ENCODE peak calls at places on chromosomes 11 and 22, in four cellular contexts. D, S, E and V are unnamed samples.

GRCh38 chr11:121449626-121450025 is 2.5 kb upstream of the SORL1 start:
- DNase-seq in D (no peak), S (no peak), E (no peak), V (no peak)

GRCh38 chr22:17331690-17332089 is 37.6 kb upstream of the CECR2 start:
- DNase-seq in D (no peak), S (no peak), E (no peak), V (no peak)

GRCh38 chr22:46881373-46882118 is 119.1 kb downstream of the TBC1D22A start:
- DNase-seq in D (no peak), S (no peak), E (peak; percentile 26), V (no peak)

GRCh38 chr11:57426754-57427691 is at the start of gene SLC43A3:
- DNase-seq in D (peak; percentile 70), S (peak; percentile 69), E (peak; percentile 97), V (peak; percentile 92)

GRCh38 chr22:44003776-44004460 is 20.2 kb upstream of the PARVB start:
- DNase-seq in D (peak; percentile 63), S (no peak), E (no peak), V (no peak)

GRCh38 chr22:43826142-43827093 is 14.3 kb upstream of the EFCAB6 start:
- DNase-seq in D (no peak), S (no peak), E (peak; percentile 86), V (peak; percentile 65)

GRCh38 chr11:79465160-79465559 is 24.3 kb upstream of the TENM4 start:
- DNase-seq in D (no peak), S (no peak), E (no peak), V (no peak)

GRCh38 chr22:22057617-22058378 is 75.2 kb upstream of the TOP3B start:
- DNase-seq in D (no peak), S (no peak), E (no peak), V (no peak)

GRCh38 chr11:37774441-37774840 is 1176.4 kb upstream of the RAG2 start:
- DNase-seq in D (no peak), S (no peak), E (no peak), V (no peak)

GRCh38 chr22:27876684-27877083 is 42.4 kb downstream of the PITPNB start:
- DNase-seq in D (peak; percentile 34), S (no peak), E (no peak), V (no peak)

GRCh38 chr11:123580557-123581275 is 73.7 kb downstream of the SCN3B start:
- DNase-seq in D (peak; percentile 87), S (peak; percentile 35), E (peak; percentile 26), V (peak; percentile 50)

GRCh38 chr11:116793476-116794096 is 1.9 kb upstream of the APOA5 start:
- DNase-seq in D (no peak), S (no peak), E (peak; percentile 34), V (peak; percentile 43)

GRCh38 chr22:34429314-34429713 is 509.0 kb upstream of the LARGE1 start:
- DNase-seq in D (no peak), S (no peak), E (no peak), V (no peak)

GRCh38 chr11:15145635-15146034 is 30.9 kb downstream of the INSC start:
- DNase-seq in D (no peak), S (no peak), E (no peak), V (no peak)

GRCh38 chr22:46579751-46580449 is 40.3 kb upstream of the GRAMD4 start:
- DNase-seq in D (no peak), S (no peak), E (no peak), V (no peak)

GRCh38 chr22:43541462-43542407 is 129.9 kb downstream of the MPPED1 start:
- DNase-seq in D (no peak), S (no peak), E (no peak), V (no peak)

GRCh38 chr11:12156301-12157140 is 46.1 kb downstream of the MICAL2 start:
- DNase-seq in D (no peak), S (no peak), E (no peak), V (no peak)

GRCh38 chr11:17558916-17559315 is 11.9 kb downstream of the OTOG start:
- DNase-seq in D (no peak), S (no peak), E (no peak), V (no peak)

GRCh38 chr11:132064987-132065620 is 694.7 kb downstream of the NTM start:
- DNase-seq in D (no peak), S (no peak), E (peak; percentile 95), V (peak; percentile 98)

GRCh38 chr11:111942826-111943225 is 5.7 kb downstream of the DIXDC1 start:
- DNase-seq in D (no peak), S (no peak), E (peak; percentile 81), V (peak; percentile 79)

GRCh38 chr22:30104501-30105156 is 24.4 kb downstream of the HORMAD2 start:
- DNase-seq in D (no peak), S (no peak), E (no peak), V (no peak)

GRCh38 chr11:126336646-126337045 is 18.8 kb upstream of the ST3GAL4 start:
- DNase-seq in D (no peak), S (no peak), E (no peak), V (peak; percentile 69)

GRCh38 chr22:35352214-35353111 is 28.4 kb upstream of the HMOX1 start:
- DNase-seq in D (peak; percentile 74), S (no peak), E (no peak), V (no peak)

GRCh38 chr11:129323896-129324522 is 51.6 kb upstream of the BARX2 start:
- DNase-seq in D (no peak), S (no peak), E (peak; percentile 80), V (peak; percentile 49)

GRCh38 chr11:129326921-129327320 is 48.7 kb upstream of the BARX2 start:
- DNase-seq in D (no peak), S (no peak), E (no peak), V (no peak)

GRCh38 chr11:129322941-129323340 is 52.7 kb upstream of the BARX2 start:
- DNase-seq in D (no peak), S (no peak), E (no peak), V (no peak)

GRCh38 chr11:129321076-129321475 is 54.6 kb upstream of the BARX2 start:
- DNase-seq in D (no peak), S (no peak), E (no peak), V (no peak)

GRCh38 chr11:129324533-129325175 is 51.0 kb upstream of the BARX2 start:
- DNase-seq in D (no peak), S (no peak), E (peak; percentile 11), V (no peak)
- H3K4me3 ChIP-seq in D (no peak overlapping the region), S (no peak overlapping the region), E (peak overlapping the region; percentile 24), V (no peak overlapping the region)

GRCh38 chr11:64772318-64773018 is 5.9 kb downstream of the SF1 start:
- DNase-seq in D (no peak), S (no peak), E (no peak), V (no peak)
- TF ChIP-seq CTCF in D (no peak), S (no peak), E (no peak), V (no peak)

DNA sequence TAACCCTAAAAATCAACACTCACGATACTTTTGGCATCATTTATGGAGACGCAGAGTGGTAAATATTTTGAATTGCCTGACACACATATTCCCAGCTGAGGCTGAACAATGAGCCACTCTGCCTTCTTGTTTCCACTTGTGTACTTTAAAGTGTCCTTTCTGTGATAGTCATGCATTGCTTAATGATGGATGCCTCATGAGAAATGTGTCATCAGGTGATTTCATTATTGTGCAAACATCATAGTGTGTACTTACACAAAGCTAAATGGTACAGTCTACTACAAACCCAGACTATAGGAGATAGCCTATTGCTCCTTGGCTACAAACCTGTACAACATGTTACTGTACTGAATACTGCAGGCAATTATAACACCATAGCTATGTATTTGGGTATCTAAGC is 44.2 kb downstream of the MRE11 start:
- DNase-seq in D (no peak), S (no peak), E (peak; percentile 51), V (peak; percentile 81)
- H3K4me3 ChIP-seq in D (no peak overlapping the region), S (no peak overlapping the region), E (no peak overlapping the region), V (no peak overlapping the region)

DNA sequence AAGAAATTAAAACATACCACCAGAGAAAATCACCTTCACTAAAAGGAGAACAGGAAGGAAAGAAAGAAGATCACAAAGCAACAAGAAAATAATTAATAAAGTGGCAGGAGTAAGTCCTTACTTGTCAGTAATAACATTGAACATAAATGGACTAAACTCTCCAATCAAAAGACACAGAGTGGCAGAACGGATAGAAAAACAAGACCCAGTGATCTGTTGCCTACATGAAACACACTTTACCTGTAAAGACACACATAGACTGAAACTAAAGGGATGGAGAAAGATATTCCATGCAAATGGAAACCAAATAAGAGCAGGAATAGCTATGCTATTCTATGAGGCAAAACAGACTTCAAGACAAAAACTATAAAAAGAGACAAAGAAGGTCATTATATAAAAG is 25.9 kb downstream of the PLA2G6 start:
- DNase-seq in D (no peak), S (no peak), E (no peak), V (no peak)
- TF ChIP-seq CTCF in D (no peak), S (no peak), E (no peak), V (no peak)

GRCh38 chr11:1390603-1391164 is 950 bp downstream of the BRSK2 start:
- DNase-seq in D (peak; percentile 90), S (no peak), E (no peak), V (no peak)

GRCh38 chr11:1389932-1390587 is at the start of gene BRSK2:
- DNase-seq in D (no peak), S (no peak), E (no peak), V (no peak)

GRCh38 chr11:1387961-1388762 is 1.6 kb upstream of the BRSK2 start:
- DNase-seq in D (peak; percentile 44), S (no peak), E (no peak), V (no peak)

GRCh38 chr11:1388763-1389102 is 1.0 kb upstream of the BRSK2 start:
- DNase-seq in D (peak; percentile 49), S (no peak), E (no peak), V (no peak)

GRCh38 chr11:1389103-1389931 is 417 bp upstream of the BRSK2 start:
- DNase-seq in D (peak; percentile 99), S (peak; percentile 97), E (peak; percentile 94), V (peak; percentile 97)
- H3K4me3 ChIP-seq in D (peak overlapping the region; percentile 54), S (peak overlapping the region; percentile 44), E (peak overlapping the region; percentile 37), V (peak overlapping the region; percentile 52)

GRCh38 chr11:65776196-65776595 is 4.6 kb downstream of the AP5B1 start:
- DNase-seq in D (no peak), S (no peak), E (peak; percentile 53), V (peak; percentile 40)

GRCh38 chr11:65776710-65777141 is 4.0 kb downstream of the AP5B1 start:
- DNase-seq in D (no peak), S (no peak), E (no peak), V (no peak)

GRCh38 chr11:65771589-65772112 is 9.1 kb downstream of the AP5B1 start:
- DNase-seq in D (no peak), S (no peak), E (no peak), V (no peak)

GRCh38 chr11:65774525-65775306 is 6.1 kb downstream of the AP5B1 start:
- DNase-seq in D (no peak), S (no peak), E (no peak), V (no peak)

DNA sequence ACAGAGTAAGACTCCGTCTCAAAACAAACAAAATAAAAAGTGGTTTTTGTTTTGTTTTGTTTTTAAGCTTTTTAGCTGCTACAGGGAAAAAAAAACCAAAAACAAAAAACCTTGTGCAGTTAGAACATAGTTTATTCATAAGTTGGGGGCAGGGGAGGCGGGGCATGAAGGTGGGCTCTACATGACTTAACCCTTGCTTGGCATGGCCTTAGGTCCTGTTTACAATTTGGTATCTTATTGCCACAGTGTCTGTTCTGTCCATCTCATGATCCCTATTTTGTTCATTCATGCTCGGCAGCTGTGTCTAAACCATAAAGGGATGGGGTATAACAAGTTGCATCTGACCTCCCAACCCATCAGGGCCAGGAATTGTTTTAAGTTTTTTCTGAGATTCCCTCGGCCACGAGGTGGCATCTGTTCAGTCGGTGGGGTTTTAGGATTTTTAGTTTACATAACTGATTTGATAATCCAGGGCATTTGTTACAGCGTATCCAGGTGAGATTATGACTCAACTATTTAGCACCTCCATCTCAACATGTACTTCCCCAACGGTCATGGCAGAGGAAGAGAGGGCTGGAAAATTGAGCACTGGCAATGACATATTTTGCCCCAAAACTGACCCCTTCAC is 6.9 kb downstream of the AP5B1 start:
- DNase-seq in D (no peak), S (no peak), E (no peak), V (no peak)
- TF ChIP-seq CTCF in D (no peak), S (no peak), E (no peak), V (peak; percentile 6)

GRCh38 chr11:66113132-66113856 is 43.2 kb downstream of the PACS1 start:
- DNase-seq in D (no peak), S (no peak), E (peak; percentile 58), V (peak; percentile 82)
- H3K4me3 ChIP-seq in D (no peak overlapping the region), S (no peak overlapping the region), E (no peak overlapping the region), V (no peak overlapping the region)